ENCODE peak calls at places on chromosomes 6 and 20, in four cellular contexts. V, F, I and H are unnamed samples.
A peak's percentile ranks its signal among the peaks of the same experiment; 100 is the strongest.

GRCh38 chr6:15901141-15902115 is 227.5 kb upstream of the MYLIP start:
- DNase-seq in I (no peak), F (no peak), V (no peak), H (peak; percentile 44)

GRCh38 chr20:38272398-38272797 is 11.9 kb upstream of the KIAA1755 start:
- DNase-seq in V (no peak), I (no peak), F (no peak), H (no peak)

GRCh38 chr6:38579010-38579628 is 60.6 kb downstream of the BTBD9 start:
- DNase-seq in F (no peak), I (no peak), V (peak; percentile 33), H (no peak)

GRCh38 chr6:166494757-166495486 is 91.6 kb downstream of the RAMACL start:
- DNase-seq in I (no peak), V (no peak), F (peak; percentile 66), H (peak; percentile 67)

GRCh38 chr6:79305020-79305419 is 70.5 kb upstream of the HMGN3 start:
- DNase-seq in I (no peak), V (no peak), F (no peak), H (no peak)

GRCh38 chr6:170032197-170032596 is 258.7 kb downstream of the DLL1 start:
- DNase-seq in I (no peak), F (no peak), V (no peak), H (no peak)

GRCh38 chr20:19618711-19619110 is 139.3 kb upstream of the RIN2 start:
- DNase-seq in I (no peak), F (no peak), V (no peak), H (no peak)

GRCh38 chr6:28587746-28588075 is 62.0 kb downstream of the GPX5 start:
- DNase-seq in V (no peak), I (no peak), F (no peak), H (no peak)

GRCh38 chr6:41325446-41326066 is 9.9 kb upstream of the NCR2 start:
- DNase-seq in F (no peak), V (no peak), I (no peak), H (no peak)

GRCh38 chr6:154488802-154489437 is 21.6 kb downstream of the CNKSR3 start:
- DNase-seq in I (no peak), F (no peak), V (no peak), H (no peak)

GRCh38 chr6:102381203-102381602 is 987.7 kb downstream of the GRIK2 start:
- DNase-seq in F (no peak), I (no peak), V (no peak), H (no peak)

GRCh38 chr6:116060572-116061283 is at the start of gene FRK:
- DNase-seq in V (peak; percentile 89), F (no peak), I (no peak), H (no peak)

GRCh38 chr6:81816387-81816786 is 63.9 kb upstream of the TENT5A start:
- DNase-seq in F (no peak), I (no peak), V (peak; percentile 8), H (no peak)

GRCh38 chr20:34089655-34090324 is 22.3 kb downstream of the EIF2S2 start:
- DNase-seq in I (no peak), V (no peak), F (no peak), H (no peak)

GRCh38 chr20:19022791-19023448 is 189.5 kb upstream of the SLC24A3 start:
- DNase-seq in F (no peak), V (no peak), I (no peak), H (no peak)

GRCh38 chr6:109292420-109292819 is 89.8 kb downstream of the CD164 start:
- DNase-seq in F (no peak), V (peak; percentile 4), I (no peak), H (no peak)

GRCh38 chr6:163324326-163324927 is 90.1 kb upstream of the QKI start:
- DNase-seq in F (no peak), I (no peak), V (no peak), H (no peak)

GRCh38 chr6:118562959-118563358 is 14.9 kb downstream of the PLN start:
- DNase-seq in V (no peak), F (no peak), I (no peak), H (no peak)

GRCh38 chr20:41981746-41982145 is 363.6 kb upstream of the CHD6 start:
- DNase-seq in I (no peak), V (no peak), F (no peak), H (no peak)

GRCh38 chr20:35489717-35490116 is 34.3 kb downstream of the CEP250 start:
- DNase-seq in I (no peak), V (no peak), F (no peak), H (no peak)

GRCh38 chr6:151142676-151143075 is 97.1 kb upstream of the AKAP12 start:
- DNase-seq in I (no peak), F (no peak), V (no peak), H (no peak)

GRCh38 chr6:10384333-10384718 is 30.5 kb downstream of the TFAP2A start:
- DNase-seq in V (no peak), I (no peak), F (no peak), H (no peak)